ENCODE peak calls at places on chromosomes 2 and 18, in ten cellular contexts. One of them, this sample, is unnamed.

GRCh38 chr2:16900405-16901025 is 234.9 kb upstream of the CYRIA start:
- DNase-seq in GM19239: no peak
- DNase-seq in DMS79 treated with DMSO at 0.1 percent for 48 hours: no peak
- DNase-seq in nucleus accumbens: no peak
- DNase-seq in Kasumi-1: peak
- DNase-seq in HS-27A: peak
- DNase-seq in fibroblast of the aortic adventitia: no peak
- DNase-seq in posterior cingulate gyrus: no peak
- DNase-seq in occipital lobe: no peak
- DNase-seq in retinal pigment epithelial cell: no peak
- DNase-seq in this sample: no peak

GRCh38 chr2:176269319-176270099 is at the start of gene MTX2:
- DNase-seq in retinal pigment epithelial cell: peak
- DNase-seq in DMS79 treated with DMSO at 0.1 percent for 48 hours: peak
- DNase-seq in posterior cingulate gyrus: peak
- DNase-seq in GM19239: peak
- DNase-seq in Kasumi-1: peak
- DNase-seq in nucleus accumbens: peak
- DNase-seq in fibroblast of the aortic adventitia: peak
- DNase-seq in HS-27A: no peak
- DNase-seq in occipital lobe: peak
- DNase-seq in this sample: peak

GRCh38 chr2:28580078-28580477 is 84.2 kb downstream of the PLB1 start:
- DNase-seq in occipital lobe: no peak
- DNase-seq in fibroblast of the aortic adventitia: no peak
- DNase-seq in DMS79 treated with DMSO at 0.1 percent for 48 hours: no peak
- DNase-seq in GM19239: no peak
- DNase-seq in HS-27A: no peak
- DNase-seq in posterior cingulate gyrus: no peak
- DNase-seq in Kasumi-1: no peak
- DNase-seq in retinal pigment epithelial cell: no peak
- DNase-seq in nucleus accumbens: no peak
- DNase-seq in this sample: no peak

GRCh38 chr2:180191352-180192124 is 184.4 kb upstream of the CWC22 start:
- DNase-seq in posterior cingulate gyrus: no peak
- DNase-seq in GM19239: no peak
- DNase-seq in fibroblast of the aortic adventitia: peak
- DNase-seq in HS-27A: no peak
- DNase-seq in DMS79 treated with DMSO at 0.1 percent for 48 hours: no peak
- DNase-seq in retinal pigment epithelial cell: no peak
- DNase-seq in nucleus accumbens: no peak
- DNase-seq in Kasumi-1: no peak
- DNase-seq in occipital lobe: no peak
- DNase-seq in this sample: no peak

GRCh38 chr2:101249826-101250225 is 2.9 kb upstream of the CNOT11 start:
- DNase-seq in DMS79 treated with DMSO at 0.1 percent for 48 hours: no peak
- DNase-seq in HS-27A: no peak
- DNase-seq in Kasumi-1: no peak
- DNase-seq in fibroblast of the aortic adventitia: no peak
- DNase-seq in posterior cingulate gyrus: no peak
- DNase-seq in nucleus accumbens: no peak
- DNase-seq in retinal pigment epithelial cell: no peak
- DNase-seq in occipital lobe: no peak
- DNase-seq in GM19239: no peak
- DNase-seq in this sample: no peak

GRCh38 chr18:60485207-60485606 is 112.6 kb upstream of the MC4R start:
- DNase-seq in DMS79 treated with DMSO at 0.1 percent for 48 hours: no peak
- DNase-seq in GM19239: no peak
- DNase-seq in HS-27A: peak
- DNase-seq in occipital lobe: no peak
- DNase-seq in fibroblast of the aortic adventitia: peak
- DNase-seq in posterior cingulate gyrus: no peak
- DNase-seq in retinal pigment epithelial cell: peak
- DNase-seq in Kasumi-1: no peak
- DNase-seq in nucleus accumbens: no peak
- DNase-seq in this sample: no peak

GRCh38 chr2:172012688-172013358 is 13.1 kb downstream of the METAP1D start:
- DNase-seq in HS-27A: no peak
- DNase-seq in retinal pigment epithelial cell: no peak
- DNase-seq in fibroblast of the aortic adventitia: no peak
- DNase-seq in nucleus accumbens: no peak
- DNase-seq in GM19239: no peak
- DNase-seq in posterior cingulate gyrus: no peak
- DNase-seq in occipital lobe: no peak
- DNase-seq in DMS79 treated with DMSO at 0.1 percent for 48 hours: no peak
- DNase-seq in Kasumi-1: no peak
- DNase-seq in this sample: no peak

GRCh38 chr2:24491626-24492282 is 700 bp downstream of the NCOA1 start:
- DNase-seq in DMS79 treated with DMSO at 0.1 percent for 48 hours: no peak
- DNase-seq in nucleus accumbens: peak
- DNase-seq in retinal pigment epithelial cell: no peak
- DNase-seq in GM19239: peak
- DNase-seq in HS-27A: no peak
- DNase-seq in fibroblast of the aortic adventitia: peak
- DNase-seq in Kasumi-1: peak
- DNase-seq in occipital lobe: peak
- DNase-seq in posterior cingulate gyrus: peak
- DNase-seq in this sample: peak

GRCh38 chr2:184824597-184824996 is 226.3 kb downstream of the ZNF804A start:
- DNase-seq in posterior cingulate gyrus: no peak
- DNase-seq in GM19239: no peak
- DNase-seq in DMS79 treated with DMSO at 0.1 percent for 48 hours: no peak
- DNase-seq in HS-27A: no peak
- DNase-seq in fibroblast of the aortic adventitia: no peak
- DNase-seq in occipital lobe: no peak
- DNase-seq in nucleus accumbens: no peak
- DNase-seq in Kasumi-1: no peak
- DNase-seq in retinal pigment epithelial cell: no peak
- DNase-seq in this sample: no peak

GRCh38 chr18:35083174-35083712 is 42.0 kb downstream of the MAPRE2 start:
- DNase-seq in HS-27A: no peak
- DNase-seq in occipital lobe: no peak
- DNase-seq in fibroblast of the aortic adventitia: no peak
- DNase-seq in retinal pigment epithelial cell: no peak
- DNase-seq in posterior cingulate gyrus: no peak
- DNase-seq in GM19239: no peak
- DNase-seq in Kasumi-1: no peak
- DNase-seq in nucleus accumbens: no peak
- DNase-seq in DMS79 treated with DMSO at 0.1 percent for 48 hours: no peak
- DNase-seq in this sample: no peak

GRCh38 chr2:159518321-159519005 is 97.9 kb downstream of the BAZ2B start:
- DNase-seq in DMS79 treated with DMSO at 0.1 percent for 48 hours: peak
- DNase-seq in GM19239: no peak
- DNase-seq in nucleus accumbens: no peak
- DNase-seq in retinal pigment epithelial cell: no peak
- DNase-seq in Kasumi-1: no peak
- DNase-seq in fibroblast of the aortic adventitia: peak
- DNase-seq in posterior cingulate gyrus: no peak
- DNase-seq in HS-27A: no peak
- DNase-seq in occipital lobe: no peak
- DNase-seq in this sample: no peak

GRCh38 chr2:213848631-213849030 is 562.2 kb upstream of the VWC2L start:
- DNase-seq in occipital lobe: no peak
- DNase-seq in HS-27A: no peak
- DNase-seq in DMS79 treated with DMSO at 0.1 percent for 48 hours: no peak
- DNase-seq in nucleus accumbens: no peak
- DNase-seq in Kasumi-1: no peak
- DNase-seq in fibroblast of the aortic adventitia: peak
- DNase-seq in retinal pigment epithelial cell: no peak
- DNase-seq in GM19239: no peak
- DNase-seq in posterior cingulate gyrus: no peak
- DNase-seq in this sample: no peak

GRCh38 chr18:63111549-63112402 is 207.8 kb downstream of the BCL2 start:
- DNase-seq in fibroblast of the aortic adventitia: peak
- DNase-seq in posterior cingulate gyrus: no peak
- DNase-seq in nucleus accumbens: no peak
- DNase-seq in HS-27A: no peak
- DNase-seq in GM19239: no peak
- DNase-seq in occipital lobe: no peak
- DNase-seq in Kasumi-1: peak
- DNase-seq in retinal pigment epithelial cell: no peak
- DNase-seq in DMS79 treated with DMSO at 0.1 percent for 48 hours: no peak
- DNase-seq in this sample: no peak

GRCh38 chr2:9069496-9069991 is 66.1 kb upstream of the MBOAT2 start:
- DNase-seq in Kasumi-1: no peak
- DNase-seq in DMS79 treated with DMSO at 0.1 percent for 48 hours: no peak
- DNase-seq in retinal pigment epithelial cell: no peak
- DNase-seq in posterior cingulate gyrus: no peak
- DNase-seq in fibroblast of the aortic adventitia: no peak
- DNase-seq in nucleus accumbens: no peak
- DNase-seq in GM19239: no peak
- DNase-seq in HS-27A: no peak
- DNase-seq in occipital lobe: no peak
- DNase-seq in this sample: no peak

GRCh38 chr2:154455201-154455600 is 243.3 kb upstream of the KCNJ3 start:
- DNase-seq in posterior cingulate gyrus: no peak
- DNase-seq in GM19239: no peak
- DNase-seq in nucleus accumbens: no peak
- DNase-seq in retinal pigment epithelial cell: no peak
- DNase-seq in occipital lobe: no peak
- DNase-seq in DMS79 treated with DMSO at 0.1 percent for 48 hours: no peak
- DNase-seq in HS-27A: peak
- DNase-seq in Kasumi-1: no peak
- DNase-seq in fibroblast of the aortic adventitia: peak
- DNase-seq in this sample: no peak

GRCh38 chr2:172438064-172438421 is 10.7 kb downstream of the ITGA6 start:
- DNase-seq in HS-27A: no peak
- DNase-seq in retinal pigment epithelial cell: no peak
- DNase-seq in fibroblast of the aortic adventitia: no peak
- DNase-seq in DMS79 treated with DMSO at 0.1 percent for 48 hours: no peak
- DNase-seq in GM19239: no peak
- DNase-seq in occipital lobe: no peak
- DNase-seq in Kasumi-1: no peak
- DNase-seq in posterior cingulate gyrus: no peak
- DNase-seq in nucleus accumbens: no peak
- DNase-seq in this sample: no peak

GRCh38 chr2:122263746-122264145 is 508.3 kb downstream of the TSN start:
- DNase-seq in DMS79 treated with DMSO at 0.1 percent for 48 hours: no peak
- DNase-seq in occipital lobe: no peak
- DNase-seq in HS-27A: peak
- DNase-seq in GM19239: no peak
- DNase-seq in retinal pigment epithelial cell: no peak
- DNase-seq in posterior cingulate gyrus: no peak
- DNase-seq in nucleus accumbens: no peak
- DNase-seq in Kasumi-1: no peak
- DNase-seq in fibroblast of the aortic adventitia: no peak
- DNase-seq in this sample: no peak

GRCh38 chr18:72086421-72086820 is 457.7 kb downstream of the CBLN2 start:
- DNase-seq in GM19239: no peak
- DNase-seq in Kasumi-1: peak
- DNase-seq in fibroblast of the aortic adventitia: peak
- DNase-seq in DMS79 treated with DMSO at 0.1 percent for 48 hours: no peak
- DNase-seq in nucleus accumbens: no peak
- DNase-seq in HS-27A: no peak
- DNase-seq in occipital lobe: no peak
- DNase-seq in posterior cingulate gyrus: no peak
- DNase-seq in retinal pigment epithelial cell: peak
- DNase-seq in this sample: no peak

GRCh38 chr18:44156816-44157215 is 523.9 kb upstream of the SETBP1 start:
- DNase-seq in HS-27A: no peak
- DNase-seq in nucleus accumbens: no peak
- DNase-seq in GM19239: no peak
- DNase-seq in Kasumi-1: no peak
- DNase-seq in fibroblast of the aortic adventitia: no peak
- DNase-seq in posterior cingulate gyrus: no peak
- DNase-seq in occipital lobe: no peak
- DNase-seq in retinal pigment epithelial cell: no peak
- DNase-seq in DMS79 treated with DMSO at 0.1 percent for 48 hours: no peak
- DNase-seq in this sample: no peak

This sample was measured in kidney.